ENCODE peak calls at places on chromosome 20, in six cellular contexts. One of them, this sample, is unnamed.

GRCh38 chr20:62736407-62737071 is 27.9 kb downstream of the NTSR1 start:
- DNase-seq in activated T-cell treated with anti-CD3 and anti-CD28 coated beads, Interleukin-2, amount 50 U/mL, for 72 hours: no peak
- DNase-seq in progenitor cell of endocrine pancreas: no peak
- DNase-seq in mammary epithelial cell: no peak
- DNase-seq in anterior cingulate cortex: no peak
- DNase-seq in H7: no peak
- DNase-seq in this sample: no peak

GRCh38 chr20:38156888-38157634 is 8.0 kb downstream of the TGM2 start:
- DNase-seq in activated T-cell treated with anti-CD3 and anti-CD28 coated beads, Interleukin-2, amount 50 U/mL, for 72 hours: no peak
- DNase-seq in progenitor cell of endocrine pancreas: no peak
- DNase-seq in mammary epithelial cell: peak
- DNase-seq in anterior cingulate cortex: no peak
- DNase-seq in H7: no peak
- DNase-seq in this sample: no peak

GRCh38 chr20:38143646-38144554 is 21.2 kb downstream of the TGM2 start:
- DNase-seq in activated T-cell treated with anti-CD3 and anti-CD28 coated beads, Interleukin-2, amount 50 U/mL, for 72 hours: no peak
- DNase-seq in progenitor cell of endocrine pancreas: no peak
- DNase-seq in mammary epithelial cell: peak
- DNase-seq in anterior cingulate cortex: no peak
- DNase-seq in H7: no peak
- DNase-seq in this sample: peak

GRCh38 chr20:17558154-17558940 is 11.5 kb upstream of the DSTN start:
- DNase-seq in activated T-cell treated with anti-CD3 and anti-CD28 coated beads, Interleukin-2, amount 50 U/mL, for 72 hours: peak
- DNase-seq in progenitor cell of endocrine pancreas: no peak
- DNase-seq in mammary epithelial cell: peak
- DNase-seq in anterior cingulate cortex: no peak
- DNase-seq in H7: peak
- DNase-seq in this sample: peak

GRCh38 chr20:62888406-62888805 is 26.8 kb upstream of the TCFL5 start:
- DNase-seq in activated T-cell treated with anti-CD3 and anti-CD28 coated beads, Interleukin-2, amount 50 U/mL, for 72 hours: no peak
- DNase-seq in progenitor cell of endocrine pancreas: no peak
- DNase-seq in mammary epithelial cell: no peak
- DNase-seq in anterior cingulate cortex: no peak
- DNase-seq in H7: no peak
- DNase-seq in this sample: no peak

GRCh38 chr20:56273491-56273890 is 25.0 kb downstream of the MC3R start:
- DNase-seq in activated T-cell treated with anti-CD3 and anti-CD28 coated beads, Interleukin-2, amount 50 U/mL, for 72 hours: no peak
- DNase-seq in progenitor cell of endocrine pancreas: no peak
- DNase-seq in mammary epithelial cell: no peak
- DNase-seq in anterior cingulate cortex: no peak
- DNase-seq in H7: no peak
- DNase-seq in this sample: no peak

GRCh38 chr20:51579137-51579536 is 36.6 kb upstream of the NFATC2 start:
- DNase-seq in activated T-cell treated with anti-CD3 and anti-CD28 coated beads, Interleukin-2, amount 50 U/mL, for 72 hours: no peak
- DNase-seq in progenitor cell of endocrine pancreas: no peak
- DNase-seq in mammary epithelial cell: no peak
- DNase-seq in anterior cingulate cortex: no peak
- DNase-seq in H7: no peak
- DNase-seq in this sample: no peak

GRCh38 chr20:62831361-62831788 is 14.5 kb downstream of the COL9A3 start:
- DNase-seq in activated T-cell treated with anti-CD3 and anti-CD28 coated beads, Interleukin-2, amount 50 U/mL, for 72 hours: no peak
- DNase-seq in progenitor cell of endocrine pancreas: no peak
- DNase-seq in mammary epithelial cell: no peak
- DNase-seq in anterior cingulate cortex: no peak
- DNase-seq in H7: peak
- DNase-seq in this sample: no peak

GRCh38 chr20:64184795-64185194 is 20.5 kb downstream of the MYT1 start:
- DNase-seq in activated T-cell treated with anti-CD3 and anti-CD28 coated beads, Interleukin-2, amount 50 U/mL, for 72 hours: no peak
- DNase-seq in progenitor cell of endocrine pancreas: no peak
- DNase-seq in mammary epithelial cell: no peak
- DNase-seq in anterior cingulate cortex: no peak
- DNase-seq in H7: no peak
- DNase-seq in this sample: no peak

GRCh38 chr20:59726196-59726595 is 121.9 kb downstream of the PHACTR3 start:
- DNase-seq in activated T-cell treated with anti-CD3 and anti-CD28 coated beads, Interleukin-2, amount 50 U/mL, for 72 hours: no peak
- DNase-seq in progenitor cell of endocrine pancreas: no peak
- DNase-seq in mammary epithelial cell: no peak
- DNase-seq in anterior cingulate cortex: no peak
- DNase-seq in H7: no peak
- DNase-seq in this sample: no peak

GRCh38 chr20:63594043-63594561 is 20.1 kb upstream of the HELZ2 start:
- DNase-seq in activated T-cell treated with anti-CD3 and anti-CD28 coated beads, Interleukin-2, amount 50 U/mL, for 72 hours: no peak
- DNase-seq in progenitor cell of endocrine pancreas: no peak
- DNase-seq in mammary epithelial cell: no peak
- DNase-seq in anterior cingulate cortex: no peak
- DNase-seq in H7: peak
- DNase-seq in this sample: no peak

GRCh38 chr20:2767768-2768631 is 32.4 kb downstream of the CPXM1 start:
- DNase-seq in activated T-cell treated with anti-CD3 and anti-CD28 coated beads, Interleukin-2, amount 50 U/mL, for 72 hours: no peak
- DNase-seq in progenitor cell of endocrine pancreas: no peak
- DNase-seq in mammary epithelial cell: peak
- DNase-seq in anterior cingulate cortex: no peak
- DNase-seq in H7: peak
- DNase-seq in this sample: no peak